ENCODE peak calls at places on chromosome 4, in ten cellular contexts. S is prostate gland, E is OCI-LY7, T is colonic mucosa, U is IMR-90, V is RWPE2, L is PC-3, H is left lung, Q is esophagus muscularis mucosa, N is kidney. G is an unnamed sample. For H3K4me1, the result is how much of the 10 kb centered on the place peaks cover.

GRCh38 chr4:40763228-40763716 is 13.5 kb downstream of the NSUN7 start:
- DNase-seq in T (no peak), V (no peak), E (no peak), S (no peak), U (peak), N (no peak), L (no peak), Q (no peak), H (no peak), G (no peak)

GRCh38 chr4:4857001-4857808 is 2.3 kb upstream of the MSX1 start:
- DNase-seq in S (no peak), L (no peak), H (no peak), N (no peak), U (no peak), V (peak), Q (no peak), E (no peak), T (no peak), G (no peak)

GRCh38 chr4:52939739-52940138 is 77.6 kb downstream of the RASL11B start:
- DNase-seq in T (no peak), V (no peak), L (no peak), N (no peak), U (no peak), H (no peak), Q (no peak), S (no peak), E (no peak), G (no peak)

GRCh38 chr4:2745981-2746806 is 9.9 kb downstream of the TNIP2 start:
- DNase-seq in V (no peak), U (peak), S (no peak), H (peak), T (no peak), N (peak), E (peak), L (peak), Q (no peak), G (no peak)

GRCh38 chr4:71713611-71714203 is 70.2 kb downstream of the GC start:
- DNase-seq in Q (no peak), E (peak), U (peak), T (no peak), N (no peak), V (no peak), H (no peak), S (peak), L (peak), G (no peak)

GRCh38 chr4:86940176-86940575 is 5.4 kb downstream of the AFF1 start:
- DNase-seq in H (no peak), S (no peak), N (no peak), L (no peak), U (peak), E (no peak), Q (no peak), V (no peak), T (no peak), G (no peak)

GRCh38 chr4:174398728-174399127 is 115.0 kb downstream of the CEP44 start:
- DNase-seq in N (no peak), E (no peak), V (no peak), T (no peak), S (no peak), L (peak), Q (no peak), H (no peak), U (peak), G (no peak)

GRCh38 chr4:78517050-78517652 is 34.4 kb upstream of the ANXA3 start:
- DNase-seq in Q (no peak), H (no peak), V (no peak), L (peak), N (no peak), S (no peak), U (peak), E (peak), T (no peak), G (no peak)

GRCh38 chr4:48296330-48296729 is 26.7 kb upstream of the TEC start:
- DNase-seq in H (no peak), E (no peak), L (no peak), U (peak), Q (no peak), S (no peak), T (no peak), V (no peak), N (no peak), G (no peak)

GRCh38 chr4:10706236-10706635 is 21.7 kb upstream of the CLNK start:
- DNase-seq in U (peak), E (no peak), V (no peak), H (no peak), N (no peak), S (peak), L (no peak), T (no peak), Q (no peak), G (no peak)

GRCh38 chr4:19301527-19301926 is 950.2 kb upstream of the SLIT2 start:
- DNase-seq in L (no peak), H (no peak), U (no peak), E (no peak), S (no peak), T (no peak), V (no peak), Q (no peak), N (no peak), G (no peak)

GRCh38 chr4:94508256-94508655 is 56.5 kb downstream of the PDLIM5 start:
- DNase-seq in T (no peak), E (no peak), L (no peak), N (no peak), S (no peak), Q (no peak), H (no peak), U (peak), V (no peak), G (no peak)

GRCh38 chr4:182770259-182770968 is 146.8 kb downstream of the DCTD start:
- DNase-seq in L (no peak), S (no peak), Q (no peak), N (peak), U (no peak), T (no peak), E (no peak), V (no peak), H (no peak), G (no peak)

GRCh38 chr4:143626134-143626859 is 74.2 kb downstream of the FREM3 start:
- DNase-seq in V (no peak), Q (no peak), L (no peak), U (no peak), E (no peak), N (peak), S (peak), H (no peak), T (peak), G (peak)

GRCh38 chr4:140213736-140214135 is 59.8 kb upstream of the MAML3 start:
- DNase-seq in E (no peak), S (no peak), L (peak), Q (no peak), T (no peak), N (no peak), V (no peak), U (peak), H (no peak), G (no peak)

GRCh38 chr4:39662683-39663082 is 24.0 kb upstream of the SMIM14 start:
- DNase-seq in T (no peak), N (no peak), Q (no peak), E (no peak), L (no peak), U (no peak), H (no peak), S (no peak), V (no peak), G (no peak)

GRCh38 chr4:142347241-142347640 is 498.9 kb downstream of the INPP4B start:
- DNase-seq in E (no peak), Q (no peak), T (no peak), H (no peak), V (no peak), L (peak), U (peak), N (no peak), S (no peak), G (no peak)

GRCh38 chr4:174999407-174999806 is 81.2 kb downstream of the ADAM29 start:
- DNase-seq in V (no peak), H (no peak), S (no peak), U (no peak), T (no peak), N (no peak), L (peak), E (no peak), Q (no peak), G (no peak)

GRCh38 chr4:137514401-137515116 is 17.7 kb downstream of the PCDH18 start:
- DNase-seq in E (no peak), V (no peak), N (no peak), S (no peak), H (no peak), L (no peak), T (no peak), Q (no peak), U (no peak), G (no peak)

GRCh38 chr4:131001371-131001770 is 1905.4 kb downstream of the C4orf33 start:
- DNase-seq in S (no peak), N (no peak), T (no peak), L (peak), Q (no peak), E (no peak), V (no peak), U (no peak), H (no peak), G (no peak)

GRCh38 chr4:673349-674091 is 556 bp downstream of the ATP5ME start:
- DNase-seq in V (no peak), H (peak), S (peak), L (no peak), T (peak), N (peak), Q (no peak), E (peak), U (no peak), G (no peak)

GRCh38 chr4:48472794-48473193 is 10.3 kb upstream of the SLC10A4 start:
- DNase-seq in H (no peak), U (no peak), L (no peak), Q (no peak), T (no peak), E (no peak), S (no peak), V (no peak), N (no peak), G (no peak)

GRCh38 chr4:40196724-40197281 is at the start of gene RHOH:
- DNase-seq in E (peak), V (no peak), L (no peak), T (peak), S (no peak), H (no peak), Q (no peak), U (no peak), N (no peak), G (no peak)

GRCh38 chr4:173990126-173990878 is 293.2 kb downstream of the FBXO8 start:
- DNase-seq in U (peak), N (no peak), Q (no peak), T (no peak), E (peak), L (peak), H (no peak), V (no peak), S (no peak), G (no peak)

GRCh38 chr4:56112377-56112776 is 163.6 kb downstream of the CEP135 start:
- DNase-seq in S (no peak), N (no peak), L (no peak), Q (no peak), T (no peak), H (no peak), E (no peak), U (no peak), V (no peak), G (no peak)

GRCh38 chr4:2837904-2838496 is 5.6 kb upstream of the ADD1 start:
- DNase-seq in L (no peak), H (peak), S (no peak), T (no peak), Q (no peak), U (peak), E (peak), V (no peak), N (peak), G (no peak)

GRCh38 chr4:177853198-177853597 is 411.0 kb upstream of the AGA start:
- DNase-seq in S (no peak), L (no peak), H (no peak), E (no peak), Q (no peak), U (no peak), V (no peak), T (no peak), N (no peak), G (no peak)

GRCh38 chr4:169485791-169486742 is 126.3 kb downstream of the NEK1 start:
- DNase-seq in L (peak), N (no peak), Q (no peak), T (peak), U (peak), S (peak), E (peak), H (no peak), V (no peak), G (peak)

GRCh38 chr4:169485084-169485483 is 127.3 kb downstream of the NEK1 start:
- DNase-seq in N (no peak), E (no peak), V (no peak), U (peak), H (no peak), Q (no peak), T (no peak), L (peak), S (no peak), G (no peak)

DNA sequence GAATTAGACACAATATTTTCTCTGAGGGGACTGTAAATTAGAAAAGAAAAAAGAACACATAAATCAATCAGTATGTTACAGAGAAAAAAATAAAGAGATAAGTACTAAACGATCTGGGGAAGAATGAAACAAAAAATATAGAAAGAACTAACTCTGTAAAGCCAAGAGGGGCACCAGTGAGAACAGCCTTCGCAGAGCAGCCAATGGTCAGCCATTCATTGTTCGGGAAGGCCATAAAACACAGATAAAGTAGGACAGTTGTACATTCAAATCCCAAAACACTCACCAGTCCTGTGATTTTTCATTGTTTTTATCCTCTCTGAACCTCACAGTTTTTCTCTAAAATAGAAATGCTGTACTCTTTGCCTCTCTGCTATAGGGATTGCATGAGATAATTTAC is 127.9 kb downstream of the NEK1 start:
- DNase-seq in E (no peak), Q (no peak), T (no peak), U (peak), V (no peak), S (no peak), N (no peak), H (no peak), L (no peak), G (no peak)
- TF ChIP-seq CTCF in E (no peak), Q (no peak), T (no peak), U (peak), V (no peak), S (no peak), N (no peak), H (no peak), L (peak), G (no peak)

DNA sequence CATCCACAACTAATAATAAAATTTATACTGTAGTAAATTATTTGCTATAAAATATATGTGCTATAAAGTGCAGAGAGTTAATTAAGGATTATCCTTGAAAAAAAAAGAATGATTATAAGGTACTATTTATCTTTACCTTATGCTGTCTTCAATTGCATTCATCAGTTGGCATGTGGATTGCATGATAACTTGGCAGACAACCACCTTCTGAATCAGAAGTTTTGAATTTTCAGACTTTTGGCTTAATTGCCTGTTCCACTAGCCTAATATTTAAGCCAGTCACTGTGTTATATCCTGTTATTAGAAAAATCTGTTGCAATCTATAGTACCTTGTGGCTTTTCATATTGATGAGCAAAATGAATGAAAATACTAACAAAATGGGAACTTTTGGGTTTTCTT is 1040.3 kb upstream of the PCDH10 start:
- DNase-seq in U (peak), V (no peak), Q (no peak), T (no peak), L (peak), E (no peak), N (no peak), S (no peak), H (no peak), G (no peak)
- H3K4me1 ChIP-seq in U (under half), V (under half), Q (under half), T (under half), L (under half), E (under half), N (under half), S (under half), H (under half), G (under half)

GRCh38 chr4:113013746-113014145 is 35.7 kb upstream of the ANK2 start:
- DNase-seq in N (no peak), V (no peak), L (no peak), E (no peak), T (no peak), U (no peak), Q (no peak), H (no peak), S (no peak), G (no peak)
- H3K4me3 ChIP-seq in N (no peak), V (no peak), L (no peak), E (no peak), T (no peak), U (no peak), Q (no peak), H (no peak), S (no peak), G (no peak)

GRCh38 chr4:20430555-20430954 is 178.8 kb downstream of the SLIT2 start:
- DNase-seq in E (no peak), U (peak), T (no peak), H (no peak), V (no peak), S (no peak), N (no peak), L (peak), Q (no peak), G (no peak)

GRCh38 chr4:20426028-20426427 is 174.3 kb downstream of the SLIT2 start:
- DNase-seq in S (no peak), N (no peak), Q (no peak), E (no peak), U (no peak), L (no peak), H (no peak), T (no peak), V (no peak), G (no peak)

GRCh38 chr4:20431422-20432014 is 179.8 kb downstream of the SLIT2 start:
- DNase-seq in L (no peak), T (no peak), N (no peak), S (no peak), H (no peak), V (no peak), E (no peak), U (no peak), Q (no peak), G (no peak)

GRCh38 chr4:20432098-20432497 is 180.4 kb downstream of the SLIT2 start:
- DNase-seq in S (no peak), Q (no peak), T (no peak), H (no peak), V (no peak), U (no peak), E (no peak), L (no peak), N (no peak), G (no peak)

DNA sequence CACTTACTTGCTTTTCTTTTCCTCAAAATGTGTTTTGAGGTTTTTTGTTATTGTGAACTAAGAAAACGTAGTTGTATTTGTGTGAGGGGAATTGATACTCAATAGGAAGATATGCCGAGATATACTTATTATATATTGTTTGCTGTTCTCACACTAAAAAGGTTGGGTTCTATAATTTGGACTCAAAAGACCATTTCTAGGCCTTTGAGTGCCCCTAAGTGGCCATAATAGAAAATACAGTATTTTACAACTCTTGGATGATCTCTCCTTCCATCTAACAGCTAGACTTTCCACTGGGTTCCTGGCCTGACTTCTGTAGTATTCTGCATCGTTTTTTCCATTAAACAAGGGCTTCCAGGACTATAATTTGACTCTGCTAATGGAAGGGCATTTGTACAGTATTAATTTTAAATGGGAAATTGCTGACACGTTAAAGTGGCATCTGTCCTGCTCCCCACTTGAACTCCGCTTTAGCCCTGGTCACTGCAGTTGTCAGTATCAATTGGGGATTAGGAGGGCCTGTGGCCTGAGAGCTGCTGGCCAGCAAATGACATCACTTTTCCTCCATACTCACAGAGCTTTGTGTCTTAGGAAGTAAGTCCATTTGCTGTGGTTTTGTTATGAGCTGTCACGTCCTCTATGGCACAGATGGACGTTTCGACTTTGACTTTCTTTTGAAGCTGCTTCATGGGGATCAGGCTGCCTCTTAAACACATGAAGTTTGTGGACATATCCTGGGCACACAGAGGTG is 176.9 kb downstream of the SLIT2 start:
- DNase-seq in U (peak), T (no peak), H (no peak), E (peak), S (no peak), Q (no peak), V (no peak), L (peak), N (no peak), G (no peak)
- TF ChIP-seq CTCF in U (peak), T (no peak), H (no peak), E (peak), S (no peak), Q (peak), V (peak), L (peak), N (no peak), G (no peak)

GRCh38 chr4:155722336-155722735 is 36.5 kb upstream of the GUCY1B1 start:
- DNase-seq in L (no peak), E (no peak), N (no peak), S (no peak), V (no peak), T (no peak), H (no peak), Q (no peak), U (no peak), G (no peak)
- H3K4me1 ChIP-seq in L (under half), E (under half), N (under half), S (under half), V (under half), T (under half), H (under half), Q (under half), U (under half), G (under half)

GRCh38 chr4:185590982-185591381 is 55.7 kb upstream of the PDLIM3 start:
- DNase-seq in L (no peak), V (no peak), H (no peak), Q (no peak), E (no peak), T (no peak), N (no peak), S (no peak), U (no peak), G (no peak)

GRCh38 chr4:185589067-185589844 is 53.9 kb upstream of the PDLIM3 start:
- DNase-seq in E (no peak), N (no peak), T (no peak), L (no peak), Q (no peak), H (no peak), S (no peak), U (peak), V (no peak), G (no peak)

GRCh38 chr4:185591679-185592141 is 56.4 kb upstream of the PDLIM3 start:
- DNase-seq in E (no peak), U (peak), Q (no peak), S (peak), T (no peak), H (no peak), V (no peak), L (peak), N (no peak), G (no peak)

GRCh38 chr4:185592438-185592837 is 57.1 kb upstream of the PDLIM3 start:
- DNase-seq in U (no peak), V (no peak), H (no peak), Q (no peak), N (no peak), T (no peak), S (no peak), L (no peak), E (no peak), G (no peak)

DNA sequence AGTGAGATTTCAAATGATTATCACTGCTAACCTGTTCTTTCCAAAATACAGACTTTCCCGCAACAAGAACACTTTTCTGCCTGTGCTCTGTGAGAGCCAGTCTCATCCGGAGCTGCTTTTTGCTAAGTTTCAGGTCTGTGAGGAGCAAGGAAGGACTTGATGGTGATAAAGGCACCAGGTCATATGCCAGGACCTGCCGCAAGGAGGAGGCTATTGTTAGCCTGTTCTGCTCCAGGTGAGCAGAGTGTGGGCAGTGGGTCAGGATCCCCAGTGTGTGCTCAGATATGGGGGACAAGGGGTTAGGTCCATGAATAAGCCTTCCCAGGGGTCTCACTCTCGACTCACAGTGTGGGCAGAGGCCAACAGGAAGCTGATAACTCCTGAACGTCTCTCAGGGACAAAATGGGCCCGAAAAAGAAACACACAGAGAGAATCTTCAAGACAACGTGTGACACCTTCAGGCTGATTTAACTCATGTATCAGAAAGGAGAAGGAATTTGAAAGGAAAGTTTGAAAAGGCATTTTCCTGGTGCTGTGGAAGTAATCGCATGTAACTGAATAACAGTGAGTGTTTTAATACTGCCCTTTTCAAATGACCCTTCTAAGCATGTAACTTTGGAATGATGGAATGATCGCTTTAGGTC is 57.7 kb upstream of the PDLIM3 start:
- DNase-seq in U (no peak), E (peak), Q (no peak), L (no peak), H (no peak), N (no peak), T (no peak), V (no peak), S (no peak), G (no peak)
- H3K4me3 ChIP-seq in U (no peak), E (no peak), Q (no peak), L (no peak), H (no peak), N (no peak), T (no peak), V (no peak), S (no peak), G (no peak)